ENCODE peak calls at places on chromosomes 2 and 18, in eight cellular contexts. One of them, this sample, is unnamed.
A peak's percentile ranks its signal among the peaks of the same experiment; 100 is the strongest.

GRCh38 chr2:218323526-218324472 is 31.5 kb upstream of the TMBIM1 start:
- DNase-seq in IMR-90: peak; percentile 60
- DNase-seq in heart right ventricle: no peak
- DNase-seq in neural progenitor cell: peak; percentile 84
- DNase-seq in sigmoid colon: no peak
- DNase-seq in keratinocyte: no peak
- DNase-seq in mesendoderm: peak; percentile 84
- DNase-seq in mammary epithelial cell: peak; percentile 44
- DNase-seq in this sample: peak; percentile 65

GRCh38 chr2:239778861-239779591 is 246.1 kb downstream of the NDUFA10 start:
- DNase-seq in IMR-90: no peak
- DNase-seq in heart right ventricle: no peak
- DNase-seq in neural progenitor cell: no peak
- DNase-seq in sigmoid colon: peak; percentile 49
- DNase-seq in keratinocyte: no peak
- DNase-seq in mesendoderm: no peak
- DNase-seq in mammary epithelial cell: no peak
- DNase-seq in this sample: no peak

GRCh38 chr18:45793295-45793965 is 32.0 kb upstream of the SIGLEC15 start:
- DNase-seq in IMR-90: peak; percentile 93
- DNase-seq in heart right ventricle: no peak
- DNase-seq in neural progenitor cell: no peak
- DNase-seq in sigmoid colon: no peak
- DNase-seq in keratinocyte: peak; percentile 96
- DNase-seq in mesendoderm: peak; percentile 61
- DNase-seq in mammary epithelial cell: peak; percentile 99
- DNase-seq in this sample: no peak

GRCh38 chr2:229909090-229909489 is 12.7 kb downstream of the TRIP12 start:
- DNase-seq in IMR-90: no peak
- DNase-seq in heart right ventricle: no peak
- DNase-seq in neural progenitor cell: no peak
- DNase-seq in sigmoid colon: no peak
- DNase-seq in keratinocyte: no peak
- DNase-seq in mesendoderm: no peak
- DNase-seq in mammary epithelial cell: no peak
- DNase-seq in this sample: no peak

GRCh38 chr2:205646680-205647079 is 35.6 kb upstream of the NRP2 start:
- DNase-seq in IMR-90: no peak
- DNase-seq in heart right ventricle: no peak
- DNase-seq in neural progenitor cell: no peak
- DNase-seq in sigmoid colon: no peak
- DNase-seq in keratinocyte: no peak
- DNase-seq in mesendoderm: no peak
- DNase-seq in mammary epithelial cell: no peak
- DNase-seq in this sample: no peak

GRCh38 chr2:17309741-17310339 is 208.4 kb downstream of the RAD51AP2 start:
- DNase-seq in IMR-90: peak; percentile 49
- DNase-seq in heart right ventricle: peak; percentile 23
- DNase-seq in neural progenitor cell: peak; percentile 86
- DNase-seq in sigmoid colon: no peak
- DNase-seq in keratinocyte: no peak
- DNase-seq in mesendoderm: peak; percentile 91
- DNase-seq in mammary epithelial cell: peak; percentile 55
- DNase-seq in this sample: peak; percentile 33

GRCh38 chr2:226208726-226209125 is 590.9 kb downstream of the IRS1 start:
- DNase-seq in IMR-90: peak; percentile 68
- DNase-seq in heart right ventricle: no peak
- DNase-seq in neural progenitor cell: no peak
- DNase-seq in sigmoid colon: no peak
- DNase-seq in keratinocyte: no peak
- DNase-seq in mesendoderm: no peak
- DNase-seq in mammary epithelial cell: no peak
- DNase-seq in this sample: no peak

GRCh38 chr2:165238295-165238694 is 919 bp upstream of the SCN2A start:
- DNase-seq in IMR-90: peak; percentile 16
- DNase-seq in heart right ventricle: no peak
- DNase-seq in neural progenitor cell: peak; percentile 60
- DNase-seq in sigmoid colon: no peak
- DNase-seq in keratinocyte: no peak
- DNase-seq in mesendoderm: peak; percentile 40
- DNase-seq in mammary epithelial cell: peak; percentile 4
- DNase-seq in this sample: no peak

GRCh38 chr2:20012282-20013060 is at the start of gene MATN3:
- DNase-seq in IMR-90: no peak
- DNase-seq in heart right ventricle: no peak
- DNase-seq in neural progenitor cell: peak; percentile 94
- DNase-seq in sigmoid colon: peak; percentile 70
- DNase-seq in keratinocyte: no peak
- DNase-seq in mesendoderm: peak; percentile 79
- DNase-seq in mammary epithelial cell: no peak
- DNase-seq in this sample: peak; percentile 50

GRCh38 chr18:11850821-11851155 is 425 bp upstream of the CHMP1B start:
- DNase-seq in IMR-90: no peak
- DNase-seq in heart right ventricle: no peak
- DNase-seq in neural progenitor cell: no peak
- DNase-seq in sigmoid colon: no peak
- DNase-seq in keratinocyte: no peak
- DNase-seq in mesendoderm: peak; percentile 61
- DNase-seq in mammary epithelial cell: peak; percentile 68
- DNase-seq in this sample: no peak

GRCh38 chr2:48572797-48573196 is 42.8 kb downstream of the STON1 start:
- DNase-seq in IMR-90: no peak
- DNase-seq in heart right ventricle: no peak
- DNase-seq in neural progenitor cell: peak; percentile 59
- DNase-seq in sigmoid colon: no peak
- DNase-seq in keratinocyte: no peak
- DNase-seq in mesendoderm: peak; percentile 67
- DNase-seq in mammary epithelial cell: no peak
- DNase-seq in this sample: no peak

GRCh38 chr2:863732-864450 is 86.8 kb upstream of the SNTG2 start:
- DNase-seq in IMR-90: no peak
- DNase-seq in heart right ventricle: no peak
- DNase-seq in neural progenitor cell: no peak
- DNase-seq in sigmoid colon: no peak
- DNase-seq in keratinocyte: no peak
- DNase-seq in mesendoderm: no peak
- DNase-seq in mammary epithelial cell: no peak
- DNase-seq in this sample: no peak

GRCh38 chr2:47344890-47345583 is 57.9 kb upstream of the MSH2 start:
- DNase-seq in IMR-90: peak; percentile 44
- DNase-seq in heart right ventricle: peak; percentile 87
- DNase-seq in neural progenitor cell: peak; percentile 97
- DNase-seq in sigmoid colon: peak; percentile 76
- DNase-seq in keratinocyte: no peak
- DNase-seq in mesendoderm: peak; percentile 100
- DNase-seq in mammary epithelial cell: no peak
- DNase-seq in this sample: peak; percentile 84

GRCh38 chr2:10783421-10783820 is 29.2 kb downstream of the PDIA6 start:
- DNase-seq in IMR-90: no peak
- DNase-seq in heart right ventricle: no peak
- DNase-seq in neural progenitor cell: no peak
- DNase-seq in sigmoid colon: no peak
- DNase-seq in keratinocyte: no peak
- DNase-seq in mesendoderm: no peak
- DNase-seq in mammary epithelial cell: no peak
- DNase-seq in this sample: no peak

GRCh38 chr2:189409136-189409535 is 32.1 kb upstream of the WDR75 start:
- DNase-seq in IMR-90: peak; percentile 24
- DNase-seq in heart right ventricle: no peak
- DNase-seq in neural progenitor cell: no peak
- DNase-seq in sigmoid colon: no peak
- DNase-seq in keratinocyte: no peak
- DNase-seq in mesendoderm: no peak
- DNase-seq in mammary epithelial cell: no peak
- DNase-seq in this sample: no peak

GRCh38 chr2:170707821-170708795 is 7.0 kb upstream of the SP5 start:
- DNase-seq in IMR-90: no peak
- DNase-seq in heart right ventricle: no peak
- DNase-seq in neural progenitor cell: no peak
- DNase-seq in sigmoid colon: no peak
- DNase-seq in keratinocyte: no peak
- DNase-seq in mesendoderm: peak; percentile 35
- DNase-seq in mammary epithelial cell: no peak
- DNase-seq in this sample: peak; percentile 18

GRCh38 chr2:152466041-152466440 is 131.1 kb downstream of the FMNL2 start:
- DNase-seq in IMR-90: peak; percentile 61
- DNase-seq in heart right ventricle: no peak
- DNase-seq in neural progenitor cell: no peak
- DNase-seq in sigmoid colon: no peak
- DNase-seq in keratinocyte: no peak
- DNase-seq in mesendoderm: no peak
- DNase-seq in mammary epithelial cell: no peak
- DNase-seq in this sample: no peak

GRCh38 chr2:149383340-149383739 is 53.0 kb downstream of the LYPD6 start:
- DNase-seq in IMR-90: peak; percentile 75
- DNase-seq in heart right ventricle: no peak
- DNase-seq in neural progenitor cell: no peak
- DNase-seq in sigmoid colon: no peak
- DNase-seq in keratinocyte: no peak
- DNase-seq in mesendoderm: no peak
- DNase-seq in mammary epithelial cell: peak; percentile 62
- DNase-seq in this sample: no peak

GRCh38 chr2:217835931-217836881 is 166.6 kb downstream of the TNS1 start:
- DNase-seq in IMR-90: peak; percentile 91
- DNase-seq in heart right ventricle: peak; percentile 90
- DNase-seq in neural progenitor cell: peak; percentile 78
- DNase-seq in sigmoid colon: peak; percentile 95
- DNase-seq in keratinocyte: no peak
- DNase-seq in mesendoderm: peak; percentile 95
- DNase-seq in mammary epithelial cell: peak; percentile 26
- DNase-seq in this sample: no peak

GRCh38 chr2:140178224-140178623 is 1398.0 kb upstream of the NXPH2 start:
- DNase-seq in IMR-90: no peak
- DNase-seq in heart right ventricle: no peak
- DNase-seq in neural progenitor cell: no peak
- DNase-seq in sigmoid colon: no peak
- DNase-seq in keratinocyte: no peak
- DNase-seq in mesendoderm: no peak
- DNase-seq in mammary epithelial cell: no peak
- DNase-seq in this sample: no peak

GRCh38 chr2:232300894-232301387 is 77.6 kb upstream of the ALPP start:
- DNase-seq in IMR-90: peak; percentile 29
- DNase-seq in heart right ventricle: no peak
- DNase-seq in neural progenitor cell: no peak
- DNase-seq in sigmoid colon: no peak
- DNase-seq in keratinocyte: no peak
- DNase-seq in mesendoderm: no peak
- DNase-seq in mammary epithelial cell: no peak
- DNase-seq in this sample: no peak

GRCh38 chr2:190545082-190545481 is 10.6 kb upstream of the NEMP2 start:
- DNase-seq in IMR-90: no peak
- DNase-seq in heart right ventricle: no peak
- DNase-seq in neural progenitor cell: no peak
- DNase-seq in sigmoid colon: no peak
- DNase-seq in keratinocyte: no peak
- DNase-seq in mesendoderm: no peak
- DNase-seq in mammary epithelial cell: no peak
- DNase-seq in this sample: no peak
- H3K4me3 ChIP-seq in IMR-90: peak overlapping the region; percentile 31
- H3K4me3 ChIP-seq in heart right ventricle: no peak overlapping the region
- H3K4me3 ChIP-seq in neural progenitor cell: no peak overlapping the region
- H3K4me3 ChIP-seq in sigmoid colon: peak overlapping the region; percentile 21
- H3K4me3 ChIP-seq in keratinocyte: no peak overlapping the region
- H3K4me3 ChIP-seq in mesendoderm: no peak overlapping the region
- H3K4me3 ChIP-seq in mammary epithelial cell: peak overlapping the region; percentile 44
- H3K4me3 ChIP-seq in this sample: no peak overlapping the region

GRCh38 chr2:201465524-201465971 is 14.0 kb downstream of the STRADB start:
- DNase-seq in IMR-90: peak; percentile 20
- DNase-seq in heart right ventricle: no peak
- DNase-seq in neural progenitor cell: no peak
- DNase-seq in sigmoid colon: no peak
- DNase-seq in keratinocyte: no peak
- DNase-seq in mesendoderm: peak; percentile 7
- DNase-seq in mammary epithelial cell: no peak
- DNase-seq in this sample: no peak
- H3K27ac ChIP-seq in IMR-90: peak overlapping the region; percentile 68
- H3K27ac ChIP-seq in heart right ventricle: peak overlapping the region; percentile 48
- H3K27ac ChIP-seq in neural progenitor cell: no peak overlapping the region
- H3K27ac ChIP-seq in sigmoid colon: peak overlapping the region; percentile 61
- H3K27ac ChIP-seq in keratinocyte: no peak overlapping the region
- H3K27ac ChIP-seq in mesendoderm: no peak overlapping the region
- H3K27ac ChIP-seq in mammary epithelial cell: no peak overlapping the region
- H3K27ac ChIP-seq in this sample: peak overlapping the region; percentile 23

DNA sequence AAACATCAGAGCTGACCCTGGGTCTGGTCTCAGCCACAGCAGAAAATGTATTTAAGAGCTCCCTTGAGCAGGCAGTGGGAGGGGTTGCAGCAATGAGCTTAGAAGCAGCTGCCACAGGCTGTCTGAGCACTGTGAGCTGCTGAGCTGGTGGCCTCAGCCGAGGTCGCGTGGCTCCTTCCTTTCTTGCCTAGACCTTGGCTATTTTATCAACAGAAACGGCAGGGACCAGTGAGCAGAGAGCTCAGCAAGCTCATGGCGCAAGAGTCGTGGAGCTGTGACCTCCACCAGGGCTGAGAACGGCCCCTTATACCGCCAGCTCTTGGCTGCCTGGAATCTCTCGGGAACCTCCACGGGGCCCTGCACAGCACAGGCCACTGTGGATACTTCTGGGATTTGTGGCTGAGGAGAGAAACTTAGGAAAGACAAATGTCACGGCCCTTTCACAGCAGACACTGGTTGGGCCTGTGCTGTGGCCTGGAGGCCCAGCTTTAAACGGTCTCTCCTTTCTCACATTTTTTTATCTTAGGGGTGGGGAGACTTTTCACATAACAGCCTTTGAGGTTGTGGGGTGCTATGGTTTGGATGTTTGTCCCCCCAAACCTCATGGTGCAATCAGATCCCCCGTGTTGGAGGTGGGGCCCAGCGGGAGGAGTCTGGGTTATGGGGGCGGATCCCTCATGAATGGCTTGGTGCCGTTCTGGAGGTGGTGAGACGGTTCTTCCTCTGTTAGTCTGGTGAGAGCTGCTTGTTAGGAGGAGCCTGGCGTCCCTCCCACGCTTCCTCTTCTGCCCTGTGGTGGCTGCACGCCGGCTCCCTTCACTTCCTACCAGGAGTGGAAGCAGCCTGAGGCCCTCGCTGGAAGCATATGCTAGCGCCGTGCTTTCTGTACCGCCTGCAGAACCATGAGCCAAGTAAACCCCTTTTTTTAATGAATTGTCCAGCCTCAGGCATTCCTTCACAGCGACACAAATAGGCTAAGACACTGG is 1.7 kb downstream of the ALLC start:
- DNase-seq in IMR-90: peak; percentile 38
- DNase-seq in heart right ventricle: peak; percentile 54
- DNase-seq in neural progenitor cell: no peak
- DNase-seq in sigmoid colon: peak; percentile 51
- DNase-seq in keratinocyte: no peak
- DNase-seq in mesendoderm: peak; percentile 35
- DNase-seq in mammary epithelial cell: no peak
- DNase-seq in this sample: no peak
- H3K4me3 ChIP-seq in IMR-90: no peak overlapping the region
- H3K4me3 ChIP-seq in heart right ventricle: no peak overlapping the region
- H3K4me3 ChIP-seq in neural progenitor cell: no peak overlapping the region
- H3K4me3 ChIP-seq in sigmoid colon: no peak overlapping the region
- H3K4me3 ChIP-seq in keratinocyte: no peak overlapping the region
- H3K4me3 ChIP-seq in mesendoderm: no peak overlapping the region
- H3K4me3 ChIP-seq in mammary epithelial cell: no peak overlapping the region
- H3K4me3 ChIP-seq in this sample: no peak overlapping the region

DNA sequence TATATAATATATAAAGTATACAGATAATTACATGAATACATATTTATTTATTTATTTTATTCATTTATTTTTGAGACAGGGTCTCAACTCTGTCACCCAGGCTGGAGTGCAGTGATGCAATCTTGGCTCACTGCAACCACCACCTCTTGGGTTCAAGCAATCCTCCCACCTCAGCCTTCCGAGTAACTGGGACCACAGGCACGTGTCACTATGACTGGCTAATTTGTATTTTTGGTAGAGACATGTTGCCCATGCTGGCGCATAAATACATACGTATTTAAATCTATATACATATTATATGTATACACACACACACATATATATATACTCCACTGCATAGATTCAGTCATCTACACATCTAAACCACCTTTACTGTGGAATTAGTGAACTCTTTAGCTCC is 20.6 kb upstream of the NDUFV2 start:
- DNase-seq in IMR-90: no peak
- DNase-seq in heart right ventricle: no peak
- DNase-seq in neural progenitor cell: no peak
- DNase-seq in sigmoid colon: no peak
- DNase-seq in keratinocyte: no peak
- DNase-seq in mesendoderm: no peak
- DNase-seq in mammary epithelial cell: no peak
- DNase-seq in this sample: no peak
- H3K27ac ChIP-seq in IMR-90: no peak overlapping the region
- H3K27ac ChIP-seq in heart right ventricle: no peak overlapping the region
- H3K27ac ChIP-seq in neural progenitor cell: no peak overlapping the region
- H3K27ac ChIP-seq in sigmoid colon: no peak overlapping the region
- H3K27ac ChIP-seq in keratinocyte: no peak overlapping the region
- H3K27ac ChIP-seq in mesendoderm: no peak overlapping the region
- H3K27ac ChIP-seq in mammary epithelial cell: no peak overlapping the region
- H3K27ac ChIP-seq in this sample: no peak overlapping the region

This sample was measured in lung.